ENCODE peak calls at places on chromosomes 16 and 17, in seven cellular contexts. One of them, this sample, is unnamed.

GRCh38 chr16:88299751-88300462 is 82.9 kb upstream of the ZNF469 start:
- DNase-seq in GM23338: no peak
- DNase-seq in PC-9: no peak
- DNase-seq in HCT116: no peak
- DNase-seq in heart left ventricle: no peak
- DNase-seq in adrenal gland: no peak
- DNase-seq in transverse colon: no peak
- DNase-seq in this sample: no peak

GRCh38 chr17:38354466-38354865 is 2.8 kb downstream of the SOCS7 start:
- DNase-seq in GM23338: no peak
- DNase-seq in adrenal gland: no peak
- DNase-seq in HCT116: no peak
- DNase-seq in PC-9: no peak
- DNase-seq in transverse colon: no peak
- DNase-seq in heart left ventricle: no peak
- DNase-seq in this sample: no peak

GRCh38 chr17:81004336-81005015 is 12.8 kb downstream of the CHMP6 start:
- DNase-seq in PC-9: no peak
- DNase-seq in transverse colon: no peak
- DNase-seq in heart left ventricle: no peak
- DNase-seq in adrenal gland: no peak
- DNase-seq in GM23338: no peak
- DNase-seq in HCT116: no peak
- DNase-seq in this sample: no peak

GRCh38 chr17:59668816-59669215 is 38.4 kb downstream of the PTRH2 start:
- DNase-seq in GM23338: no peak
- DNase-seq in PC-9: no peak
- DNase-seq in heart left ventricle: no peak
- DNase-seq in HCT116: peak; percentile 49
- DNase-seq in transverse colon: no peak
- DNase-seq in adrenal gland: no peak
- DNase-seq in this sample: no peak

GRCh38 chr17:71409712-71410111 is 711.1 kb upstream of the SOX9 start:
- DNase-seq in HCT116: no peak
- DNase-seq in heart left ventricle: no peak
- DNase-seq in GM23338: no peak
- DNase-seq in adrenal gland: no peak
- DNase-seq in transverse colon: no peak
- DNase-seq in PC-9: no peak
- DNase-seq in this sample: no peak

GRCh38 chr16:65185379-65185778 is 63.5 kb upstream of the CDH11 start:
- DNase-seq in GM23338: no peak
- DNase-seq in adrenal gland: no peak
- DNase-seq in transverse colon: no peak
- DNase-seq in HCT116: no peak
- DNase-seq in heart left ventricle: no peak
- DNase-seq in PC-9: no peak
- DNase-seq in this sample: no peak

GRCh38 chr16:24729967-24730815 is 740 bp downstream of the TNRC6A start:
- DNase-seq in transverse colon: peak; percentile 43
- DNase-seq in GM23338: peak; percentile 51
- DNase-seq in PC-9: peak; percentile 3
- DNase-seq in HCT116: no peak
- DNase-seq in adrenal gland: peak; percentile 38
- DNase-seq in heart left ventricle: peak; percentile 47
- DNase-seq in this sample: no peak

GRCh38 chr17:4968166-4968915 is 724 bp upstream of the SPAG7 start:
- DNase-seq in HCT116: no peak
- DNase-seq in PC-9: peak; percentile 30
- DNase-seq in adrenal gland: peak; percentile 51
- DNase-seq in GM23338: peak; percentile 59
- DNase-seq in heart left ventricle: no peak
- DNase-seq in transverse colon: no peak
- DNase-seq in this sample: no peak

GRCh38 chr17:27442702-27443101 is 13.5 kb upstream of the KSR1 start:
- DNase-seq in GM23338: no peak
- DNase-seq in adrenal gland: no peak
- DNase-seq in transverse colon: no peak
- DNase-seq in PC-9: no peak
- DNase-seq in heart left ventricle: no peak
- DNase-seq in HCT116: no peak
- DNase-seq in this sample: no peak

GRCh38 chr16:11232852-11233726 is 22.9 kb downstream of the SOCS1 start:
- DNase-seq in transverse colon: peak; percentile 73
- DNase-seq in adrenal gland: peak; percentile 44
- DNase-seq in GM23338: peak; percentile 75
- DNase-seq in heart left ventricle: peak; percentile 37
- DNase-seq in PC-9: no peak
- DNase-seq in HCT116: no peak
- DNase-seq in this sample: peak; percentile 85

GRCh38 chr17:48052956-48053757 is 5.0 kb downstream of the NFE2L1 start:
- DNase-seq in HCT116: no peak
- DNase-seq in adrenal gland: peak; percentile 91
- DNase-seq in heart left ventricle: peak; percentile 91
- DNase-seq in transverse colon: peak; percentile 57
- DNase-seq in GM23338: peak; percentile 14
- DNase-seq in PC-9: no peak
- DNase-seq in this sample: no peak

GRCh38 chr16:77499373-77500285 is 64.8 kb upstream of the ADAMTS18 start:
- DNase-seq in HCT116: no peak
- DNase-seq in transverse colon: peak; percentile 8
- DNase-seq in adrenal gland: no peak
- DNase-seq in PC-9: no peak
- DNase-seq in GM23338: no peak
- DNase-seq in heart left ventricle: peak; percentile 16
- DNase-seq in this sample: no peak

GRCh38 chr16:57668259-57668563 is at the start of gene ADGRG3:
- DNase-seq in PC-9: peak; percentile 58
- DNase-seq in heart left ventricle: no peak
- DNase-seq in HCT116: no peak
- DNase-seq in adrenal gland: no peak
- DNase-seq in transverse colon: no peak
- DNase-seq in GM23338: no peak
- DNase-seq in this sample: no peak

GRCh38 chr17:850828-851759 is 68.9 kb downstream of the MRM3 start:
- DNase-seq in GM23338: no peak
- DNase-seq in PC-9: no peak
- DNase-seq in HCT116: no peak
- DNase-seq in adrenal gland: no peak
- DNase-seq in heart left ventricle: peak; percentile 33
- DNase-seq in transverse colon: no peak
- DNase-seq in this sample: no peak

GRCh38 chr17:58357312-58358297 is 5.6 kb upstream of the SUPT4H1 start:
- DNase-seq in HCT116: no peak
- DNase-seq in GM23338: no peak
- DNase-seq in heart left ventricle: no peak
- DNase-seq in adrenal gland: no peak
- DNase-seq in PC-9: no peak
- DNase-seq in transverse colon: no peak
- DNase-seq in this sample: no peak
- H3K4me3 ChIP-seq in HCT116: no peak overlapping the region
- H3K4me3 ChIP-seq in GM23338: no peak overlapping the region
- H3K4me3 ChIP-seq in heart left ventricle: no peak overlapping the region
- H3K4me3 ChIP-seq in adrenal gland: no peak overlapping the region
- H3K4me3 ChIP-seq in PC-9: no peak overlapping the region
- H3K4me3 ChIP-seq in transverse colon: no peak overlapping the region
- H3K4me3 ChIP-seq in this sample: no peak overlapping the region

DNA sequence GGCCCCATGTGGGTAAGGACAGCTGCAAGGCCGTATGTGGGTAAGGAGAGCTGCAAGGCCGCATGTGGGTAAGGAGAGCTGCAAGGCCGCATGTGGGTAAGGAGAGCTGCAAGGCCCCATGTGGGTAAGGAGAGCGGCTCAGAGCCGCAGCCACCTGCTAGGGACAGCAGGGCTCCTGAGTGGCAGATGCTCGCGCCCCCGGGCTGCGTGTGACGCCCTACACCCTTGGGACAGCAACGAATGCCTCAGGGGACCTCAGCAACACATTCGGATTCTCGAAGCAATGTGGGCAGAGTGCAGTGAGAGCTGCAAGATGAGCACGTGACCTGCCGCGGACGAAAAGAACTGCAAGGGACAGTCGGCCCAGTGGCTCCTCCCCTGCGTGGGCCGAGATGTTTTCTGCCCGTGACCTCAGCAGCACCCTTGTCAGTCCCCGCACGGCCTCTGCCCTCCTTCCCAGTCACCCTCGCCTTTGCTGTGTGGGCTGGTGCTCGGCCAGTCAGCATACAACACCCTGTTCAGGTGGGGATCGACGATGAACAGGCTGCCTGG is 9.6 kb upstream of the SLC38A8 start:
- DNase-seq in GM23338: no peak
- DNase-seq in PC-9: no peak
- DNase-seq in transverse colon: no peak
- DNase-seq in HCT116: no peak
- DNase-seq in heart left ventricle: no peak
- DNase-seq in adrenal gland: no peak
- DNase-seq in this sample: no peak
- H3K36me3 ChIP-seq in GM23338: no peaks in the 10 kb centered on the region
- H3K36me3 ChIP-seq in PC-9: no peaks in the 10 kb centered on the region
- H3K36me3 ChIP-seq in transverse colon: no peaks in the 10 kb centered on the region
- H3K36me3 ChIP-seq in HCT116: peaks cover 17% of the 10 kb centered on the region
- H3K36me3 ChIP-seq in heart left ventricle: peaks cover 6% of the 10 kb centered on the region
- H3K36me3 ChIP-seq in adrenal gland: no peaks in the 10 kb centered on the region
- H3K36me3 ChIP-seq in this sample: peaks cover 23% of the 10 kb centered on the region

DNA sequence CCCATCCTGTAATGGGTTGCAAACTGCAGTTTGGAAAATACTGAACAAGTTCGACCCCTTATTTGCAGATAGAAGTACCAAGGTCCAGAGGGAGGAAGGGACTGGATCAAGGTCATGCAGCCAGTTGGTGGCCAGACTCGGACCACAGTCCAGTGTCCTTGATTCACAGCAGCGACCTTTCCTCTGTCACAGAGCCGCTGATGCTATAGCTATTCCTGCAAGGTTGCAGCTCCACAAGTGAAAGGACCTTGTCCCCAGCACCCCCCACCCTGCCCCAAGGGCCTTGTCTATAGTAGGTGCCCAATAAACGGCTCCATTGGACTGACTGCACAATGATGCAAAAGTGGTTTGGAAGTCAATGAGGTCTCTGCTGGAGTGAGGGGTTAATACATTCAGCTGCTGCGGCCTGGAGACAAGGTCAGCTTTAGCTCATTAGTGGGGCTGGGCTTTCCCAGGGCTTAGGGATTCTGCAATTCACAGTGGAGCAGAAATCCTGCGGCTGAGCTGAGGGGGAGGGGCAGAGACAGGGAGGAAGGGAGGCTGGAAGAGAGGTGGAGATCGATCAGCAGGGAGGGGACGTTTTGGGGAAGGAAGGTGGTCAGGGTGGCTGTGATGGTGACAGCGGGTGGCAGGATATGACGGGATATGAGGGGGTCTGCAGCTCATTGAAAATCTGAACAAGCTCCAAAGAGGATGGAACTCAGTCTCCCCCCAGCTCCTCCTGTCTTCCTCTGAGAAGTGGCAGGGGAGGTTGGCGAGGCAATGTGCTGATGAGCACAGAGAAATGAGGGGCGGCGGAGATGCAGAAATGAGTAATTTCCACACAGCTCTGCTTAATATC is 13.3 kb upstream of the CRHR1 start:
- DNase-seq in heart left ventricle: no peak
- DNase-seq in adrenal gland: no peak
- DNase-seq in PC-9: no peak
- DNase-seq in transverse colon: no peak
- DNase-seq in HCT116: no peak
- DNase-seq in GM23338: peak; percentile 87
- DNase-seq in this sample: no peak
- H3K27me3 ChIP-seq in heart left ventricle: no peaks in the 10 kb centered on the region
- H3K27me3 ChIP-seq in adrenal gland: peaks cover 22% of the 10 kb centered on the region
- H3K27me3 ChIP-seq in PC-9: peaks cover 98% of the 10 kb centered on the region
- H3K27me3 ChIP-seq in transverse colon: peaks cover 75% of the 10 kb centered on the region
- H3K27me3 ChIP-seq in HCT116: no peaks in the 10 kb centered on the region
- H3K27me3 ChIP-seq in GM23338: no peaks in the 10 kb centered on the region
- H3K27me3 ChIP-seq in this sample: peaks cover 3% of the 10 kb centered on the region

DNA sequence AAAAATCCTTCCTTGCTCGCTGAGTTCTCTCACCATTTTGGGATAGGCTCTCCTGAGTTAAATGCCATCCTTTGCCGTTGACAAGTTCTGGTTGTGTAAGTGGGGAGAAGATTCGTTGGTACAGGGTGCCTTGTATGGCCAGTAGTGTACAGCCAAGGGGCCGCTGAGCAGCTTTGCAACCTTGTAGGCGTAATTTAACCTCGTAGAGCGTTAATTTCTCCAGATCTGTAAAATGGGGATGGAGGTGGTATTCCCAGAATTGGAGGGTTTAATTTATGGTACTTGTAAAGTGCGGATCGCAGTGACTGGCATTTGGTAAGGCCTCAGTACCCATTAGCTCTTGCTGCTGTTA is 1.4 kb downstream of the ARSG start:
- DNase-seq in transverse colon: no peak
- DNase-seq in GM23338: no peak
- DNase-seq in PC-9: no peak
- DNase-seq in HCT116: no peak
- DNase-seq in heart left ventricle: no peak
- DNase-seq in adrenal gland: no peak
- DNase-seq in this sample: no peak
- H3K4me3 ChIP-seq in transverse colon: peak overlapping the region; percentile 57
- H3K4me3 ChIP-seq in GM23338: peak overlapping the region; percentile 86
- H3K4me3 ChIP-seq in PC-9: peak overlapping the region; percentile 76
- H3K4me3 ChIP-seq in HCT116: peak overlapping the region; percentile 74
- H3K4me3 ChIP-seq in heart left ventricle: no peak overlapping the region
- H3K4me3 ChIP-seq in adrenal gland: peak overlapping the region; percentile 83
- H3K4me3 ChIP-seq in this sample: peak overlapping the region; percentile 88

DNA sequence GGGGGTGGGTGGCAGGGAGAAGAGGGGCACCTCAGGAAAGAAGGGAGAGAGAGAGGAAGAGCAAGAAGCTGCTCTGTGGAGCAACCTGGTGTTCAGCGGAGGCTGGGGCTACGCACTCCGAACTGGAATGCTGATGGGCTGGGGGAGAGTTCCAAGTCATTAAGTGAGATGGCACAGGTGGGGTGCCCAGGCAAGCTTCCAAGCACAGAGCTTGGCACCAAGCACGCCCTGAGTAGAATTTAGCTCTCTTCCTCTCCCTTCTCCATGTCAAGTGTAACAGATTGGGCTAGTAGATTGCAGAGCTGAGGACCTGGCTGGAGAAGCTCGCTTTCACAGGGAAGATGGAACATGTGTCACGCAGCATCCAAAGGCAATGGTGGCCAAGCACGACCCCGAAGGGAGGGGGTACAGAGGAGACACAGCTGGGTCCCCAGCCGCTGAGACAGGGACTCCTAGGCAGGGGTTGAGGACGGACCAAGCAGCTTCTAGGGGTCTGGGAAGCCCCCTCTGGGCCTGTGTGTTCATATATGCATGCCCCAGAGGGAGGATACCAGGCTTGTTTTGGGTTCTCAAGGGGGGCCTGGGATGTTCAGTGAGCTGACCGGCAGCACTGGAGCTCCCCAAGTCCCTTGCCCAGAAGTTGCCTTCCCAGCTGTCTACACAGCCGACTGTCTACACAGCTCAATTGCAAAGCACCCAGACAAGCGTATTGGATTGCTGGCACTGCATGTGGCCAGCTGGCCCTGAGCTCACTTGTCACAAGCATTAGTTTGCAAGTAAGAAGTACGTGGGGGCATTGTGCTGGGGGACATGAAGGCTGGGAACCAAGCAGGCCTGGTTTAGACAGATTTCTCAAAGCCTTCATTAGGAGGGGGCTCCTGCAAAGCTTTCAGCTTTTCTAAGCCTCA is 247.8 kb downstream of the ENGASE start:
- DNase-seq in HCT116: no peak
- DNase-seq in PC-9: no peak
- DNase-seq in transverse colon: no peak
- DNase-seq in adrenal gland: no peak
- DNase-seq in GM23338: no peak
- DNase-seq in heart left ventricle: no peak
- DNase-seq in this sample: no peak
- H3K36me3 ChIP-seq in HCT116: no peaks in the 10 kb centered on the region
- H3K36me3 ChIP-seq in PC-9: no peaks in the 10 kb centered on the region
- H3K36me3 ChIP-seq in transverse colon: no peaks in the 10 kb centered on the region
- H3K36me3 ChIP-seq in adrenal gland: no peaks in the 10 kb centered on the region
- H3K36me3 ChIP-seq in GM23338: no peaks in the 10 kb centered on the region
- H3K36me3 ChIP-seq in heart left ventricle: no peaks in the 10 kb centered on the region
- H3K36me3 ChIP-seq in this sample: no peaks in the 10 kb centered on the region